ENCODE peak calls at places on chromosomes 1 and 21, in six cellular contexts. F, G, C, Z, H and Y are unnamed samples.

GRCh38 chr21:31447477-31447876 is 103.4 kb upstream of the TIAM1 start:
- DNase-seq in F (no peak), G (no peak), C (no peak), Z (no peak), H (no peak), Y (no peak)

GRCh38 chr21:32303385-32303784 is 4.7 kb downstream of the MRAP start:
- DNase-seq in F (no peak), G (no peak), C (no peak), Z (no peak), H (no peak), Y (no peak)

GRCh38 chr1:113422315-113423068 is 32.2 kb downstream of the MAGI3 start:
- DNase-seq in F (no peak), G (no peak), C (no peak), Z (no peak), H (no peak), Y (no peak)

GRCh38 chr1:222171005-222171404 is 376.9 kb downstream of the HHIPL2 start:
- DNase-seq in F (peak; percentile 38), G (no peak), C (no peak), Z (no peak), H (peak; percentile 35), Y (peak; percentile 19)

GRCh38 chr1:20194224-20194623 is 7.9 kb upstream of the PLA2G2C start:
- DNase-seq in F (no peak), G (no peak), C (no peak), Z (no peak), H (no peak), Y (no peak)

GRCh38 chr1:242743983-242744780 is 219.7 kb upstream of the PLD5 start:
- DNase-seq in F (no peak), G (no peak), C (no peak), Z (no peak), H (no peak), Y (no peak)

GRCh38 chr1:150061632-150062101 is 5.9 kb upstream of the VPS45 start:
- DNase-seq in F (peak; percentile 31), G (no peak), C (no peak), Z (no peak), H (no peak), Y (no peak)

GRCh38 chr1:17920881-17921635 is 165.9 kb downstream of the ACTL8 start:
- DNase-seq in F (no peak), G (no peak), C (no peak), Z (no peak), H (no peak), Y (no peak)

GRCh38 chr21:31731802-31732537 is at the start of gene SCAF4:
- DNase-seq in F (peak; percentile 73), G (peak; percentile 96), C (peak; percentile 76), Z (peak; percentile 87), H (peak; percentile 89), Y (peak; percentile 96)

GRCh38 chr1:70284366-70284765 is 63.2 kb downstream of the SRSF11 start:
- DNase-seq in F (no peak), G (no peak), C (no peak), Z (no peak), H (no peak), Y (no peak)

GRCh38 chr1:24739241-24739640 is 6.0 kb upstream of the CLIC4 start:
- DNase-seq in F (no peak), G (no peak), C (no peak), Z (no peak), H (no peak), Y (no peak)

GRCh38 chr1:8816831-8817412 is 518 bp downstream of the RERE start:
- DNase-seq in F (no peak), G (peak; percentile 60), C (no peak), Z (peak; percentile 28), H (no peak), Y (peak; percentile 53)

GRCh38 chr1:31423418-31423947 is 10.5 kb downstream of the SERINC2 start:
- DNase-seq in F (no peak), G (no peak), C (no peak), Z (no peak), H (no peak), Y (no peak)

GRCh38 chr1:225474986-225475820 is 47.4 kb upstream of the LBR start:
- DNase-seq in F (no peak), G (peak; percentile 85), C (peak; percentile 51), Z (peak; percentile 68), H (peak; percentile 54), Y (peak; percentile 81)

GRCh38 chr21:43574741-43575465 is 84.4 kb downstream of the HSF2BP start:
- DNase-seq in F (no peak), G (peak; percentile 63), C (no peak), Z (no peak), H (no peak), Y (no peak)

GRCh38 chr1:1540817-1541628 is 599 bp upstream of the TMEM240 start:
- DNase-seq in F (no peak), G (no peak), C (no peak), Z (no peak), H (no peak), Y (no peak)

GRCh38 chr1:9877962-9878361 is 32.1 kb downstream of the CTNNBIP1 start:
- DNase-seq in F (no peak), G (peak; percentile 28), C (no peak), Z (no peak), H (peak; percentile 80), Y (no peak)

GRCh38 chr1:25544819-25545218 is 1.4 kb downstream of the LDLRAP1 start:
- DNase-seq in F (no peak), G (peak; percentile 55), C (no peak), Z (peak; percentile 32), H (no peak), Y (no peak)

GRCh38 chr1:204104331-204105222 is 31.7 kb downstream of the SOX13 start:
- DNase-seq in F (no peak), G (no peak), C (no peak), Z (no peak), H (peak; percentile 42), Y (no peak)

GRCh38 chr21:42684109-42684916 is 30.9 kb downstream of the PDE9A start:
- DNase-seq in F (no peak), G (peak; percentile 53), C (no peak), Z (no peak), H (no peak), Y (no peak)

GRCh38 chr1:177779325-177779965 is 190.4 kb downstream of the SEC16B start:
- DNase-seq in F (no peak), G (no peak), C (no peak), Z (no peak), H (no peak), Y (no peak)

GRCh38 chr1:37478451-37478871 is 4.1 kb downstream of the ZC3H12A start:
- DNase-seq in F (no peak), G (no peak), C (no peak), Z (no peak), H (no peak), Y (peak; percentile 53)

GRCh38 chr1:5945445-5945844 is 46.8 kb downstream of the NPHP4 start:
- DNase-seq in F (no peak), G (no peak), C (no peak), Z (no peak), H (no peak), Y (no peak)

GRCh38 chr1:234541281-234541975 is 62.4 kb upstream of the TARBP1 start:
- DNase-seq in F (no peak), G (no peak), C (no peak), Z (no peak), H (no peak), Y (no peak)

GRCh38 chr1:37323486-37324377 is 150.6 kb upstream of the ZC3H12A start:
- DNase-seq in F (no peak), G (no peak), C (no peak), Z (no peak), H (no peak), Y (peak; percentile 88)